ENCODE peak calls at places on chromosomes 2 and 18, in four cellular contexts. One of them, this sample, is unnamed. For H3K9me3, the result is how much of the 10 kb centered on the place peaks cover.

GRCh38 chr2:230347659-230348305 is 20.8 kb downstream of the SP140L start:
- DNase-seq in IMR-90: peak
- DNase-seq in breast epithelium: no peak
- DNase-seq in ovary: no peak
- DNase-seq in this sample: no peak

GRCh38 chr2:207252979-207253640 is 87.4 kb upstream of the KLF7 start:
- DNase-seq in IMR-90: peak
- DNase-seq in breast epithelium: no peak
- DNase-seq in ovary: no peak
- DNase-seq in this sample: no peak

GRCh38 chr2:8146329-8147048 is 535.4 kb upstream of the ID2 start:
- DNase-seq in IMR-90: no peak
- DNase-seq in breast epithelium: no peak
- DNase-seq in ovary: no peak
- DNase-seq in this sample: peak

GRCh38 chr18:24831871-24832665 is 371.6 kb downstream of the HRH4 start:
- DNase-seq in IMR-90: no peak
- DNase-seq in breast epithelium: no peak
- DNase-seq in ovary: no peak
- DNase-seq in this sample: no peak

GRCh38 chr18:12993439-12993838 is 2.3 kb downstream of the CEP192 start:
- DNase-seq in IMR-90: no peak
- DNase-seq in breast epithelium: no peak
- DNase-seq in ovary: no peak
- DNase-seq in this sample: no peak

GRCh38 chr2:226742346-226742745 is 57.3 kb downstream of the IRS1 start:
- DNase-seq in IMR-90: peak
- DNase-seq in breast epithelium: no peak
- DNase-seq in ovary: peak
- DNase-seq in this sample: no peak

GRCh38 chr18:55287146-55287806 is 300.7 kb downstream of the TCF4 start:
- DNase-seq in IMR-90: no peak
- DNase-seq in breast epithelium: no peak
- DNase-seq in ovary: no peak
- DNase-seq in this sample: no peak

GRCh38 chr2:180571559-180571958 is 408.8 kb upstream of the UBE2E3 start:
- DNase-seq in IMR-90: peak
- DNase-seq in breast epithelium: no peak
- DNase-seq in ovary: no peak
- DNase-seq in this sample: no peak

GRCh38 chr2:219041252-219041651 is at the start of gene CFAP65:
- DNase-seq in IMR-90: peak
- DNase-seq in breast epithelium: no peak
- DNase-seq in ovary: no peak
- DNase-seq in this sample: peak

GRCh38 chr2:75389271-75389670 is 171.5 kb downstream of the EVA1A start:
- DNase-seq in IMR-90: no peak
- DNase-seq in breast epithelium: no peak
- DNase-seq in ovary: no peak
- DNase-seq in this sample: no peak

GRCh38 chr2:154466226-154466625 is 232.3 kb upstream of the KCNJ3 start:
- DNase-seq in IMR-90: no peak
- DNase-seq in breast epithelium: no peak
- DNase-seq in ovary: no peak
- DNase-seq in this sample: no peak

GRCh38 chr2:29166237-29166630 is 51.0 kb downstream of the CLIP4 start:
- DNase-seq in IMR-90: peak
- DNase-seq in breast epithelium: no peak
- DNase-seq in ovary: no peak
- DNase-seq in this sample: no peak

GRCh38 chr2:7096726-7097352 is 179.6 kb downstream of the RNF144A start:
- DNase-seq in IMR-90: no peak
- DNase-seq in breast epithelium: no peak
- DNase-seq in ovary: no peak
- DNase-seq in this sample: no peak

GRCh38 chr2:88673363-88673762 is 18.1 kb upstream of the RPIA start:
- DNase-seq in IMR-90: no peak
- DNase-seq in breast epithelium: no peak
- DNase-seq in ovary: no peak
- DNase-seq in this sample: no peak

GRCh38 chr2:11270891-11271290 is 73.5 kb downstream of the ROCK2 start:
- DNase-seq in IMR-90: peak
- DNase-seq in breast epithelium: no peak
- DNase-seq in ovary: no peak
- DNase-seq in this sample: no peak

GRCh38 chr2:176534798-176535479 is 265.7 kb downstream of the MTX2 start:
- DNase-seq in IMR-90: no peak
- DNase-seq in breast epithelium: no peak
- DNase-seq in ovary: no peak
- DNase-seq in this sample: no peak

GRCh38 chr18:58302811-58303210 is 258.8 kb downstream of the NEDD4L start:
- DNase-seq in IMR-90: no peak
- DNase-seq in breast epithelium: no peak
- DNase-seq in ovary: no peak
- DNase-seq in this sample: no peak

GRCh38 chr18:41323044-41323443 is 632.0 kb upstream of the PIK3C3 start:
- DNase-seq in IMR-90: peak
- DNase-seq in breast epithelium: no peak
- DNase-seq in ovary: no peak
- DNase-seq in this sample: no peak

GRCh38 chr18:35549515-35549914 is 32.0 kb upstream of the GALNT1 start:
- DNase-seq in IMR-90: no peak
- DNase-seq in breast epithelium: no peak
- DNase-seq in ovary: no peak
- DNase-seq in this sample: no peak

GRCh38 chr2:143579456-143579855 is 450.2 kb downstream of the ARHGAP15 start:
- DNase-seq in IMR-90: no peak
- DNase-seq in breast epithelium: no peak
- DNase-seq in ovary: no peak
- DNase-seq in this sample: no peak

DNA sequence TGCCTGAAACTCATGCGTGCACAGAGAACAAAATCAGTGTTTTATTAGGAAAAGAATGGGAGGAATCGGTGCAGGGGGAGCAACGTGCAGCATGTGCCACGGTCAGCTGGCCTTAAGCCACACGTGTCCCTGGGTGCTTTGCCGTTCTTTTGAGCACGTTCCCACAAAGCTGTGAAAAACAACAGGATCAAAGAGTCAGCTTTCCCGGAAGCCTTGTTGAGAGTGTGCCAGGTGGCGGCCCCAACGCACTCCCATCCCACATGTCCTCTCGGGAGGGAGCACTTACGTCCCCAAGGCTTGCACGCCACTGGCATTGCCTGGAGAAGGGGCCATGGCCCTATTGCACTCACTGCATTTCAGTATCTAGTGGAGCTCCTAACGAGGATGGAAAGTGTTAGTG is 511.2 kb downstream of the EIPR1 start:
- DNase-seq in IMR-90: no peak
- DNase-seq in breast epithelium: no peak
- DNase-seq in ovary: no peak
- DNase-seq in this sample: no peak
- H3K9me3 ChIP-seq in IMR-90: under half
- H3K9me3 ChIP-seq in breast epithelium: under half
- H3K9me3 ChIP-seq in ovary: under half
- H3K9me3 ChIP-seq in this sample: under half

GRCh38 chr2:109448946-109449788 is 164.6 kb downstream of the SEPTIN10 start:
- DNase-seq in IMR-90: no peak
- DNase-seq in breast epithelium: peak
- DNase-seq in ovary: no peak
- DNase-seq in this sample: peak

GRCh38 chr2:109450574-109451265 is 163.0 kb downstream of the SEPTIN10 start:
- DNase-seq in IMR-90: no peak
- DNase-seq in breast epithelium: no peak
- DNase-seq in ovary: no peak
- DNase-seq in this sample: no peak

GRCh38 chr2:109452318-109453305 is 161.2 kb downstream of the SEPTIN10 start:
- DNase-seq in IMR-90: no peak
- DNase-seq in breast epithelium: no peak
- DNase-seq in ovary: no peak
- DNase-seq in this sample: no peak

GRCh38 chr2:109453596-109453995 is 160.2 kb downstream of the SEPTIN10 start:
- DNase-seq in IMR-90: no peak
- DNase-seq in breast epithelium: no peak
- DNase-seq in ovary: no peak
- DNase-seq in this sample: peak

GRCh38 chr2:109451671-109452070 is 162.1 kb downstream of the SEPTIN10 start:
- DNase-seq in IMR-90: no peak
- DNase-seq in breast epithelium: no peak
- DNase-seq in ovary: no peak
- DNase-seq in this sample: no peak
- TF ChIP-seq POLR2A in IMR-90: no peak
- TF ChIP-seq POLR2A in breast epithelium: no peak
- TF ChIP-seq POLR2A in ovary: no peak
- TF ChIP-seq POLR2A in this sample: no peak

GRCh38 chr2:21396252-21396651 is 272.5 kb downstream of the TDRD15 start:
- DNase-seq in IMR-90: no peak
- DNase-seq in breast epithelium: no peak
- DNase-seq in ovary: no peak
- DNase-seq in this sample: no peak

GRCh38 chr2:21392660-21393059 is 268.9 kb downstream of the TDRD15 start:
- DNase-seq in IMR-90: no peak
- DNase-seq in breast epithelium: no peak
- DNase-seq in ovary: no peak
- DNase-seq in this sample: no peak

DNA sequence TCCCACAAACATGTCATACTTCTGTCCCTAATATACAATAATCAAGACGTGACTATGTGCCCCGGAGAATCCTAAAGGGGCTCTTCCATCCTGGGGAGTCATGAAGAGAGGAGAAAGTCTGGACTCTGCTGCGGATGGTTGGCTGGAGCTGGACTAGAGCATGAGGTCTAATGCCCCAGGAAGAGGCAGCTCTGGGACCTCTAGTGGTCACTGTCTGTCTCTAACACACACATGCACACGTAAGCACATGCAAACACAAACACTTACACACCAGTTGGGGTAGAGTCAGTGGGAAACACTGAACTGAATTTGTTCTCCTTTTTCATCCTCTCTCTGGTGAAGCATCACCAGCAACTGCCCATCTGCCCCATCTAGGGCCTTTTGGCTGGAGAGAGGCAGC is 271.6 kb downstream of the TDRD15 start:
- DNase-seq in IMR-90: no peak
- DNase-seq in breast epithelium: no peak
- DNase-seq in ovary: no peak
- DNase-seq in this sample: no peak
- TF ChIP-seq CTCF in IMR-90: no peak
- TF ChIP-seq CTCF in breast epithelium: no peak
- TF ChIP-seq CTCF in ovary: no peak
- TF ChIP-seq CTCF in this sample: no peak

DNA sequence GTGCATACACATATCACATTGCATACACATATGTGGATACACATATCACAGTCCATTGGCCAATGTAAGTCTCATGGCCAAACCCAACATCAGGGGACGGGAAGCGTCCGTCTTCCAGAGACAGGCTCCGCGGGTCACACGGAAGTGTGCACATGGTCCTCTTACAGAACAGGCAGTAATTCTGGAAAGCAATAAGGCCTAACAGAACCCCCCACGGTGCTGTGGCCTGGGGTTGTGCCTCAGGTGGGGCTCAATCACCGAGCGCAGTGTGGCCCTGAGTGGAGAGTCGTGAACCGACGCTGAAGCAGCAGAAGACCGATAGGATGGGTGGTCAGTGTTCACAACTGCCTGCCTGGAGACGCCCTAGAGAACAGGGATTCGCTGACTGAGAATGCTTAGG is 857.3 kb downstream of the GALR1 start:
- DNase-seq in IMR-90: no peak
- DNase-seq in breast epithelium: no peak
- DNase-seq in ovary: no peak
- DNase-seq in this sample: no peak
- H3K9me3 ChIP-seq in IMR-90: under half
- H3K9me3 ChIP-seq in breast epithelium: under half
- H3K9me3 ChIP-seq in ovary: under half
- H3K9me3 ChIP-seq in this sample: under half

DNA sequence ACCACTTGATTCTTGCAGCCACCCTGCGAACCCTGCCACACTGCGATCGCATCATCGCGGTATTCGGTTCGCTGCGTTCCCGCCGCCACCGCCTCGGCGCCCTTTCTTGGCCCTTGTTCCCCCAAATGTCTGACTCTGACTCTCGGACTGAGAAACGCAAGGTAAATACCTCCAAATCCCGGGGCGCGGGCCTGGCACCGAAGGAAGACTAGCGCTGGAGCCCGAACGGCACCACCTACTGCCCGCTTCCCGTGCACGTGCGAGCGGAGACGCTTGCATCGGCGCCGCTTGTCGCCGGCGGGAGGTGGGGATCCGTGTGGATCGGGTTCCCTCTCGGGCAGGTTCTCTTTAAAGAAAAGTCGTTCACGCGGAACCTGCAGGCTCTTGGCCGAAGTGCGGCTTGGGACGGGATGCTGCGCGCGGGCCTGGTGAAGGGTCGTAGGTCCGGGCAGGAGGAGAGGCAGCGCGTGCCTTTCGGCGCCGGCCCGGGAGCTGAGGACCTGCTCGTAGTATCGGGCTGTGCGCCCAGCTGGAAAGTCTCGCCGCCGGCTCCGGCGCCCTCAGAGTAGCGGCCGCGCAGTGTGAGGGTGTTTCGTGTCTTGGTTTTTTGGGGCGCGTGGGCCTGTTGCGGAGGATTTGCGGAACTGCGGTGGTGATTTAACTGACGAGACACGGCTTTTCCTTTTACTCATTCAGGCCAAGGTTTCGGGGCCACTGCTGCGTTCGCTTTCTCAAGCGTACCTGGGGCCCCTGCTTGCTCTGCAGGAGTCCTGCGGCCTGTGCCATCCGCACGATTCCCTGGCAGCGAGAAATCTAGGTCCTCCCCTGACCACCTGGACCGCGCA is 536 bp downstream of the BCL2L11 start:
- DNase-seq in IMR-90: no peak
- DNase-seq in breast epithelium: peak
- DNase-seq in ovary: peak
- DNase-seq in this sample: peak
- TF ChIP-seq POLR2A in IMR-90: no peak
- TF ChIP-seq POLR2A in breast epithelium: no peak
- TF ChIP-seq POLR2A in ovary: no peak
- TF ChIP-seq POLR2A in this sample: no peak

DNA sequence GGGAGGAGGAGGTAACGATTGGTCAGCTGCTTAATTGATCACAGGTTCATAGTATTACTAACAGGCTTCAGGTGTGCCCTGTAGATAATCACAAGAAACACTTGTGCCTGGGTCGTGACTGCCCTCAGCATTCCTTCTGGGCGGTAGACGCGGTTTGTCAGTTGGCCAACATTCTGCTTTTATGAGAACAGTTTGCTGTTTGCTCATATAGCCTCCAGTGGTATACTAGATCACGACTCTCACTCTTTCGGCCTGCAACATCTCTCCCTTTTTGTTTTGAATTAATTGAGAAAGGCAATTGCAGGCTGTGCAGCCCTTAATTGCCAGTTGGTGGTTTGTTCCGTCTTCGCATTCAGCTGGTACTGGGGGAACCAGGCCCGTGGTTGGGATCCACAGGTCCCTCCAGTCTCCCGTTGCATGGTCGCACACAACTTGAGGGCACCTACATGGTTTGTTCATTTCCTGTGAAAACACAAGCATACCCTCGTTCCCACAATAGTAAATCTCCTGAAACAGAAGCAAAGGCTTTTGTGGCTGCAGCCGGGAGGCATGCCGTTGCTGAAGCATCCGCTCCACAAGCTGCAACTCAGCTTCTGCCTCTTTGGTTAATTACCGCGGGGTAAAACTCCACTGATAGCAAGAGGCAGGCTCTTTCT is 30.3 kb upstream of the GPR17 start:
- DNase-seq in IMR-90: no peak
- DNase-seq in breast epithelium: peak
- DNase-seq in ovary: no peak
- DNase-seq in this sample: peak
- TF ChIP-seq CTCF in IMR-90: no peak
- TF ChIP-seq CTCF in breast epithelium: no peak
- TF ChIP-seq CTCF in ovary: no peak
- TF ChIP-seq CTCF in this sample: no peak

This sample was measured in transverse colon.